ENCODE peak calls at places on chromosomes 13 and 19, in four cellular contexts. One of them, this sample, is unnamed.

GRCh38 chr19:40662925-40663711 is 27.3 kb downstream of the NUMBL start:
- DNase-seq in left lung: peak
- DNase-seq in GM12865: peak
- DNase-seq in fibroblast of mammary gland: peak
- DNase-seq in this sample: peak

GRCh38 chr13:102968572-102969228 is 97.5 kb downstream of the SLC10A2 start:
- DNase-seq in left lung: no peak
- DNase-seq in GM12865: peak
- DNase-seq in fibroblast of mammary gland: no peak
- DNase-seq in this sample: no peak

GRCh38 chr19:54364775-54365257 is at the start of gene LAIR1:
- DNase-seq in left lung: peak
- DNase-seq in GM12865: no peak
- DNase-seq in fibroblast of mammary gland: no peak
- DNase-seq in this sample: no peak

GRCh38 chr19:40804783-40805242 is 5.8 kb downstream of the EGLN2 start:
- DNase-seq in left lung: no peak
- DNase-seq in GM12865: no peak
- DNase-seq in fibroblast of mammary gland: no peak
- DNase-seq in this sample: no peak

GRCh38 chr19:18291590-18292459 is 10.4 kb upstream of the JUND start:
- DNase-seq in left lung: peak
- DNase-seq in GM12865: peak
- DNase-seq in fibroblast of mammary gland: peak
- DNase-seq in this sample: peak

GRCh38 chr19:50705422-50706019 is 14.1 kb downstream of the SHANK1 start:
- DNase-seq in left lung: no peak
- DNase-seq in GM12865: peak
- DNase-seq in fibroblast of mammary gland: peak
- DNase-seq in this sample: no peak

GRCh38 chr13:31035162-31035951 is 102.9 kb downstream of the TEX26 start:
- DNase-seq in left lung: no peak
- DNase-seq in GM12865: no peak
- DNase-seq in fibroblast of mammary gland: peak
- DNase-seq in this sample: no peak

GRCh38 chr13:40187836-40188591 is 478.4 kb downstream of the FOXO1 start:
- DNase-seq in left lung: no peak
- DNase-seq in GM12865: no peak
- DNase-seq in fibroblast of mammary gland: no peak
- DNase-seq in this sample: no peak

GRCh38 chr19:13962738-13963602 is 10.7 kb downstream of the DCAF15 start:
- DNase-seq in left lung: no peak
- DNase-seq in GM12865: no peak
- DNase-seq in fibroblast of mammary gland: peak
- DNase-seq in this sample: peak

GRCh38 chr13:56988543-56988942 is 152.2 kb upstream of the PRR20A start:
- DNase-seq in left lung: no peak
- DNase-seq in GM12865: no peak
- DNase-seq in fibroblast of mammary gland: no peak
- DNase-seq in this sample: no peak

GRCh38 chr19:38401148-38401547 is 1.7 kb upstream of the FAM98C start:
- DNase-seq in left lung: no peak
- DNase-seq in GM12865: no peak
- DNase-seq in fibroblast of mammary gland: peak
- DNase-seq in this sample: no peak

GRCh38 chr13:106295971-106296370 is 239.5 kb downstream of the EFNB2 start:
- DNase-seq in left lung: no peak
- DNase-seq in GM12865: no peak
- DNase-seq in fibroblast of mammary gland: no peak
- DNase-seq in this sample: no peak

GRCh38 chr19:52626915-52627314 is 11.2 kb downstream of the ZNF83 start:
- DNase-seq in left lung: no peak
- DNase-seq in GM12865: no peak
- DNase-seq in fibroblast of mammary gland: no peak
- DNase-seq in this sample: no peak

GRCh38 chr13:94824601-94825000 is 112.3 kb upstream of the SOX21 start:
- DNase-seq in left lung: no peak
- DNase-seq in GM12865: no peak
- DNase-seq in fibroblast of mammary gland: no peak
- DNase-seq in this sample: no peak

GRCh38 chr13:94829201-94829600 is 116.9 kb upstream of the SOX21 start:
- DNase-seq in left lung: no peak
- DNase-seq in GM12865: no peak
- DNase-seq in fibroblast of mammary gland: no peak
- DNase-seq in this sample: no peak

GRCh38 chr13:94825507-94825906 is 113.2 kb upstream of the SOX21 start:
- DNase-seq in left lung: peak
- DNase-seq in GM12865: no peak
- DNase-seq in fibroblast of mammary gland: peak
- DNase-seq in this sample: peak

DNA sequence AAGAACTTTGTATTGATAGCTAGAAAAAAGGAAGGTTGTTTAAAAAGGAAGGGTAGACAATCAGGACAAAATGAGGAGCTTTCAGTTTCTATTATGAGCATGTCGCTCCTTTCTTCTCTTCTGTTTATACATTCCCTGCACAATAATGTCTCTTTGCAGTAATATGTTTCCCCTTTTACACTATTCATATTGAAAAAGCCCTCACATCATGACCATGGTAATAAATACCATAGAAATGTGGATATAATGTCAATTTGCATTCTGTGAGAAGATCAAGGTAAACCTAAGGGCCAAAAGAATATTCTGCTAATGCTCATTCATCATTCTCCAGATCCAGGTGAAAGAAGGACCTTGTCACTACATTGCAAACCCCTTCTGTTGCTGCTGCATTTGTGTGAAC is 117.5 kb upstream of the SOX21 start:
- DNase-seq in left lung: no peak
- DNase-seq in GM12865: no peak
- DNase-seq in fibroblast of mammary gland: no peak
- DNase-seq in this sample: no peak
- TF ChIP-seq CTCF in left lung: no peak
- TF ChIP-seq CTCF in GM12865: no peak
- TF ChIP-seq CTCF in fibroblast of mammary gland: no peak
- TF ChIP-seq CTCF in this sample: no peak

DNA sequence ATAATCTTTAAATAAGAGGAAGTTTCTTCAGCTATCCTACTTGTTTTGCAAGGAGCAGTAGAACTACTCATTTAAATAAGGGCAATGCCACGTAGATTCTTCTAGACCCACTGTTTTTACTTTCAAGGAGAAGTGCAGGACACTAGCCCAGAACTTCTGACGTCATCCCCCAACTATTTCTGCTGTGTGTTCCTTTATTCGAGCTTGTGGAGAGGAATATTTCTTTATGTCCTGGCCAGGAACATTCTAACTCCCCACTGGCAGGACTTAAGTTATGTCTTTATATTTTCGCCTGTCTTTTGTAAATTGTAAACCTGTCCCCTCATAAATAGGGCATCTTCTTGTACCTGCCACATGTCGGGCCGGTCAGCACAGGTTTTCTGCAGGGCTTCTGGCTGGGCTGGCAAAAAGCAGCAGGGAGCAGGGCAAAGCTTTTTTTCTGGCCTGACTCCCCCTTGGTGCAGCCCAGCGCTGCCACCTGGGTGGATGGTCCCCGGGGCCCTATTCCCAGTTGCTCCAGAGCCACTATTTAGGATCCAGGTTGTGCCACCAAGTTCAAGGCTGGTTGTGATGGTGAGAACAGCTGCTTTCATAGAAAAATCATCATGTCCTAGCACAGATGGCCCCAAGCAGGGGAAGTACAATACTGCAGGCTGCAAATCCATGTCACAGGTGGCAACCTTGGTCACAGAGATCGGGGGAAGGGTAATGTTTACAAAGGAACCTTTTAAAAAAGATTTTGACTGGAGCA is 1.8 kb downstream of the MBNL2 start:
- DNase-seq in left lung: peak
- DNase-seq in GM12865: peak
- DNase-seq in fibroblast of mammary gland: peak
- DNase-seq in this sample: peak
- TF ChIP-seq CTCF in left lung: no peak
- TF ChIP-seq CTCF in GM12865: no peak
- TF ChIP-seq CTCF in fibroblast of mammary gland: no peak
- TF ChIP-seq CTCF in this sample: no peak

GRCh38 chr19:48637948-48638830 is 1.0 kb upstream of the DBP start:
- DNase-seq in left lung: peak
- DNase-seq in GM12865: peak
- DNase-seq in fibroblast of mammary gland: peak
- DNase-seq in this sample: peak
- TF ChIP-seq CTCF in left lung: no peak
- TF ChIP-seq CTCF in GM12865: peak
- TF ChIP-seq CTCF in fibroblast of mammary gland: no peak
- TF ChIP-seq CTCF in this sample: no peak

DNA sequence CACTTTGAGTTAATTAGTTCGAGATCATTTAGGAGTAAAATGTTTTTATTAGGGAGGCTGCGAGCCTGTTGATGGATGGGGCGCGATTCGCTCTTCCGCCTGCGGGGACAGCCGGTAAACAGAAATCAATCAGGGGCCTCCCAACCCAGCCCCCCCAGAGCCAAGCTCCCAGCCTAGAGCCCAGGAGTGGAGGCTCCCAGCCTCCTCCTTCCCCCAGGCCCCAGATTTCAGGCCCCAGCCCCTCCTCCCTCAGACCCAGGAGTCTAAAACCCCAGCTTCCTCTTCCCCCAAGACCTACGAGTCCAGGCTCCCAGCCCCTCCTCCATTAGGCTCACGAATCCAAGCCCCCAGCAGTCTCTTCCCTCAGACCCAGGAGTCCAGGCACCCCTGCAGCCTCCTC is 9.7 kb upstream of the ERFL start:
- DNase-seq in left lung: no peak
- DNase-seq in GM12865: no peak
- DNase-seq in fibroblast of mammary gland: no peak
- DNase-seq in this sample: no peak
- TF ChIP-seq CTCF in left lung: no peak
- TF ChIP-seq CTCF in GM12865: no peak
- TF ChIP-seq CTCF in fibroblast of mammary gland: no peak
- TF ChIP-seq CTCF in this sample: peak

DNA sequence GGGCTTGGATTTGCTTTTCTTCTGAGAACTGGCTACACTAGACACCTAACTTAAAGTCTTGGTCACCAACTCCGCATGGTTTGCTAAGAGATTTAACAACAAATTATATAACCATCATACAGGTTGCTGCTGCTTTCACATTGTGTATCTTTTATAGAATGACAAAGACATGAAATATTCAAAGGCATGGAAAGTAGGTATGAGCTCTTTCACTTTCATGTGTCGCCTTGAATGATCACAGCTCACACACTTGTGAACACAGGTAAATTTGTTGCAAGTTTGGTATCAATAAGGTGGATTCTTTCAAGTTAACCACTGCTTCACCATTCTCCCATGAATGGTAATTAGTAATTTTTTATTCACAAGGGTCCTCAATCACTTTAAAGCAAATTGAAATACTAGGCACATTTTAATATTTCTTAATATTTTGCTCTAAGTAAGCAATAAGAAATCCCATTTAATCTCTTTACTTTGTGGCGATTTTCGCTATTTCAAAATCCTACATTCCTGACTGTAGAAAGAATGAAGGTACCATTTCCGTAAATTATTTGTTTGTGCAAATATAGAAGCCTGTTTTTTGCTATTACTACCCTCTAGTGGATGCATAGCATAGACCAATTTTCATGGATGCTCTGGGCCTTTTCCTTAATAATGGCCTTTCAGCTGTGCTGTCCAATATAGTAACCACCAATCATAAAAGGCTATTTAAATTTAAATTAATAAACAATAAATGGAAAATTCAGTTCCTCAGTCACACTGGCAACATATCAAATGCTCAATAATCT is 45.5 kb upstream of the FREM2 start:
- DNase-seq in left lung: no peak
- DNase-seq in GM12865: no peak
- DNase-seq in fibroblast of mammary gland: peak
- DNase-seq in this sample: no peak
- TF ChIP-seq CTCF in left lung: peak
- TF ChIP-seq CTCF in GM12865: no peak
- TF ChIP-seq CTCF in fibroblast of mammary gland: peak
- TF ChIP-seq CTCF in this sample: peak

GRCh38 chr13:78660130-78660857 is 1.3 kb upstream of the OBI1 start:
- DNase-seq in left lung: no peak
- DNase-seq in GM12865: peak
- DNase-seq in fibroblast of mammary gland: peak
- DNase-seq in this sample: peak
- TF ChIP-seq CTCF in left lung: no peak
- TF ChIP-seq CTCF in GM12865: no peak
- TF ChIP-seq CTCF in fibroblast of mammary gland: no peak
- TF ChIP-seq CTCF in this sample: no peak

This sample was measured in glutamatergic neuron.